ENCODE peak calls at places on chromosomes 7 and 10, in nine cellular contexts. T is AG10803, S is transverse colon, I is astrocyte of the spinal cord, M is body of pancreas, D is dorsolateral prefrontal cortex, C is pancreas, Z is heart right ventricle, F is type B pancreatic cell. J is an unnamed sample.

GRCh38 chr7:80496586-80496985 is 15.3 kb downstream of the GNAT3 start:
- DNase-seq in T (peak), S (no peak), I (peak), M (no peak), D (no peak), C (no peak), Z (no peak), F (no peak), J (no peak)

GRCh38 chr7:140035400-140036223 is 27.1 kb downstream of the PARP12 start:
- DNase-seq in T (peak), S (no peak), I (peak), M (no peak), D (no peak), C (no peak), Z (no peak), F (no peak), J (no peak)

GRCh38 chr7:25095516-25096345 is 29.3 kb downstream of the CYCS start:
- DNase-seq in T (no peak), S (no peak), I (no peak), M (no peak), D (no peak), C (no peak), Z (no peak), F (no peak), J (no peak)

GRCh38 chr7:31690892-31691291 is 3.9 kb downstream of the PPP1R17 start:
- DNase-seq in T (no peak), S (no peak), I (no peak), M (no peak), D (no peak), C (no peak), Z (no peak), F (no peak), J (no peak)

GRCh38 chr7:73703649-73703984 is 15.9 kb downstream of the STX1A start:
- DNase-seq in T (no peak), S (no peak), I (no peak), M (no peak), D (no peak), C (no peak), Z (no peak), F (no peak), J (no peak)

GRCh38 chr7:107966701-107967100 is 36.3 kb downstream of the LAMB1 start:
- DNase-seq in T (peak), S (no peak), I (peak), M (no peak), D (no peak), C (no peak), Z (peak), F (no peak), J (no peak)

GRCh38 chr10:23065549-23065948 is 29.8 kb upstream of the MSRB2 start:
- DNase-seq in T (peak), S (peak), I (peak), M (peak), D (peak), C (peak), Z (peak), F (no peak), J (no peak)

GRCh38 chr7:67551027-67551426 is 554.4 kb downstream of the TYW1 start:
- DNase-seq in T (no peak), S (no peak), I (no peak), M (no peak), D (peak), C (no peak), Z (peak), F (no peak), J (no peak)

GRCh38 chr7:50268223-50268622 is 36.3 kb upstream of the IKZF1 start:
- DNase-seq in T (no peak), S (no peak), I (no peak), M (no peak), D (no peak), C (no peak), Z (no peak), F (no peak), J (no peak)

GRCh38 chr7:101984141-101984879 is 166.9 kb downstream of the CUX1 start:
- DNase-seq in T (no peak), S (peak), I (no peak), M (no peak), D (no peak), C (no peak), Z (no peak), F (no peak), J (no peak)
- TF ChIP-seq CTCF in T (no peak), S (no peak), I (no peak), M (no peak), D (no peak), C (no peak), Z (no peak), F (no peak), J (no peak)

GRCh38 chr10:11270858-11271179 is 253.1 kb downstream of the CELF2 start:
- DNase-seq in T (no peak), S (no peak), I (no peak), M (no peak), D (no peak), C (no peak), Z (no peak), F (no peak), J (no peak)
- TF ChIP-seq CTCF in T (no peak), S (no peak), I (no peak), M (no peak), D (no peak), C (no peak), Z (no peak), F (peak), J (no peak)

GRCh38 chr7:128734777-128735342 is 4.3 kb upstream of the CALU start:
- DNase-seq in T (no peak), S (no peak), I (no peak), M (no peak), D (no peak), C (no peak), Z (no peak), F (no peak), J (no peak)

GRCh38 chr7:128735433-128735832 is 3.7 kb upstream of the CALU start:
- DNase-seq in T (no peak), S (no peak), I (no peak), M (peak), D (no peak), C (no peak), Z (no peak), F (no peak), J (no peak)

GRCh38 chr7:128731184-128731583 is 8.0 kb upstream of the CALU start:
- DNase-seq in T (no peak), S (no peak), I (no peak), M (no peak), D (no peak), C (no peak), Z (no peak), F (no peak), J (no peak)

GRCh38 chr7:128733278-128733645 is 5.9 kb upstream of the CALU start:
- DNase-seq in T (no peak), S (no peak), I (no peak), M (no peak), D (no peak), C (no peak), Z (no peak), F (no peak), J (no peak)

DNA sequence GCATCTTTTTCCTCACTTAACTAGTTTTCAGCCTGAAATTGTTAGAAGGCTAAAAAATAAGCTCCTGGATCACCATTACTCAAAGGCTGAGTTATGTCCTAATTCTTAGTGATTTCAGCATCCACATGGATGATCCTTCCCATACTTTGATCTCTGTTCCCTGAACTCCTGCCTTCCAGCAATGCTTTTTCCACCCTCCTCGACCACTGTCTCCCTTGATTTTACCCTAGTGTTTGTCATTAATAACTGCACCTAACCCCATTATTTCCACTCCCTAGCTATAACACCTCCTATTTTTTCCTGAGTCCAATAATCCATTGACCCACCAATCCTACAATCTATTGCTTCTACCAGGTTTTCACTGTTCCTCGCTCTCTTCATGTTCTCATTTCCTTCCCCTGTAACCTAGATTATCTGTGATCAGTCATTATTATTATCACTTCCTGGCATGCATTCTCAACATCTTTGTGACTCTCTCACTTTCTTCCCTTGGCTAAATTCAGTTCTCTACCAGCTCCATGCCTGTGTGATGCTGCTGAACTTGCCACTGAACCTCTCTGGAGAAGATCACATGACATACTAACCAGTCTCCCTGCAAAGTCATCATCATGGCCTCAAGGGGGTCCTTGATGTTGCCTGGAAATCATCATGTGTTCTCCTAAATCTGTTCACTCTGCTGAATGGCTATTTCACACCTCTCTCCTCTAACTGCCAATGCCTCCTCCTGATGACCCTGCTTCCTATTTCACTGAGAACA is 6.5 kb upstream of the CALU start:
- DNase-seq in T (no peak), S (no peak), I (no peak), M (no peak), D (no peak), C (no peak), Z (no peak), F (no peak), J (no peak)
- TF ChIP-seq CTCF in T (no peak), S (no peak), I (no peak), M (no peak), D (no peak), C (no peak), Z (no peak), F (no peak), J (no peak)

GRCh38 chr7:118418433-118418832 is 193.9 kb downstream of the ANKRD7 start:
- DNase-seq in T (no peak), S (no peak), I (no peak), M (no peak), D (no peak), C (no peak), Z (no peak), F (no peak), J (no peak)

DNA sequence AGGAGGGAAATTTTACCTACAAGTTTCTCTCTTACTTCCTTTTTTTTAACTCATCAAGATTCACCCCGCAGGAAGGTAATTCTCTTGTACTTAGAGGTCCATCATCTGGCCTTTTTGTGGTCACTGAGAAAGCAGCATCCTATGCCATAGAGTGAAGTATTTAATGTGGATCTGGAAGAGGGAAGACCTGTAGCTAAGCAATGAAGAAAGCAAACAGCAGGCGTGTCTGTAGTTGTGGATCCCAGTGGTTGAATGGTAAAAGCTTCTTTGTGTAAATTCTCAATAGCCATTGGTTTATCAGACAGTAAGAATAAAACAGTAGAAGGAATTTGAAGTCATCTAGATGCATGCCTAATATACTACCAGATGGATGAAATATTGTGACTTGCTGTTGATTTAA is 196.4 kb downstream of the ANKRD7 start:
- DNase-seq in T (no peak), S (no peak), I (no peak), M (no peak), D (no peak), C (no peak), Z (no peak), F (no peak), J (no peak)
- TF ChIP-seq CTCF in T (no peak), S (no peak), I (no peak), M (no peak), D (no peak), C (no peak), Z (no peak), F (no peak), J (no peak)

GRCh38 chr10:74871595-74872382 is 45.4 kb downstream of the KAT6B start:
- DNase-seq in T (no peak), S (peak), I (no peak), M (no peak), D (no peak), C (no peak), Z (no peak), F (no peak), J (no peak)

GRCh38 chr10:74873803-74874452 is 47.5 kb downstream of the KAT6B start:
- DNase-seq in T (no peak), S (no peak), I (no peak), M (no peak), D (no peak), C (no peak), Z (no peak), F (no peak), J (no peak)

GRCh38 chr10:74870191-74870590 is 43.8 kb downstream of the KAT6B start:
- DNase-seq in T (no peak), S (no peak), I (no peak), M (no peak), D (no peak), C (no peak), Z (no peak), F (no peak), J (no peak)

GRCh38 chr10:74868392-74868791 is 42.0 kb downstream of the KAT6B start:
- DNase-seq in T (no peak), S (no peak), I (no peak), M (no peak), D (no peak), C (no peak), Z (no peak), F (no peak), J (no peak)

DNA sequence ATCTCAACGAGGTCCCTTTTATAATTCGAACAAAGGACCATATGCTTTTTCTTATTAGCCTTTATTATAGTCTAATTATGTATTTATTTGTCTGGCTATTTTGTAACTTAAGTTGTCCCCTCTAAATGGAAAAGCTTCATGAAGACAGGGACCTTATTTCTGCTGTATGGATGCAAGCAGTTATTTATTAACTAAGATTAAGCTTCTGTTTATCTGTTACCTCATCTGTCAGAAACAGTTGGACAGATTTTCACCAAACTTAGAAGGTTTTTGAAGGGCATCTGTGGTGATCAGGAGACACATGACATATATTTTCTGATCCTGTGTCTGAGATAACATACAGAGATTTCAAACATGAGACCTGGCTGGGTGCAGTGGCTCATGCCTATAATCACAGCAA is 43.2 kb downstream of the KAT6B start:
- DNase-seq in T (no peak), S (no peak), I (no peak), M (no peak), D (no peak), C (no peak), Z (no peak), F (no peak), J (no peak)
- TF ChIP-seq CTCF in T (no peak), S (no peak), I (no peak), M (no peak), D (no peak), C (no peak), Z (no peak), F (no peak), J (no peak)

GRCh38 chr7:97117372-97118188 is at the start of gene SDHAF3:
- DNase-seq in T (peak), S (peak), I (peak), M (peak), D (peak), C (peak), Z (peak), F (peak), J (peak)
- TF ChIP-seq CTCF in T (no peak), S (no peak), I (no peak), M (peak), D (peak), C (no peak), Z (peak), F (peak), J (peak)

GRCh38 chr10:127873901-127874470 is 18.8 kb downstream of the CLRN3 start:
- DNase-seq in T (no peak), S (no peak), I (no peak), M (no peak), D (no peak), C (no peak), Z (no peak), F (no peak), J (no peak)

GRCh38 chr10:127872871-127873600 is 19.7 kb downstream of the CLRN3 start:
- DNase-seq in T (no peak), S (peak), I (no peak), M (peak), D (no peak), C (no peak), Z (no peak), F (peak), J (no peak)

GRCh38 chr10:127875916-127876315 is 16.8 kb downstream of the CLRN3 start:
- DNase-seq in T (no peak), S (no peak), I (no peak), M (no peak), D (no peak), C (no peak), Z (no peak), F (no peak), J (no peak)

GRCh38 chr10:127877116-127877515 is 15.6 kb downstream of the CLRN3 start:
- DNase-seq in T (no peak), S (no peak), I (no peak), M (no peak), D (no peak), C (no peak), Z (no peak), F (no peak), J (no peak)

DNA sequence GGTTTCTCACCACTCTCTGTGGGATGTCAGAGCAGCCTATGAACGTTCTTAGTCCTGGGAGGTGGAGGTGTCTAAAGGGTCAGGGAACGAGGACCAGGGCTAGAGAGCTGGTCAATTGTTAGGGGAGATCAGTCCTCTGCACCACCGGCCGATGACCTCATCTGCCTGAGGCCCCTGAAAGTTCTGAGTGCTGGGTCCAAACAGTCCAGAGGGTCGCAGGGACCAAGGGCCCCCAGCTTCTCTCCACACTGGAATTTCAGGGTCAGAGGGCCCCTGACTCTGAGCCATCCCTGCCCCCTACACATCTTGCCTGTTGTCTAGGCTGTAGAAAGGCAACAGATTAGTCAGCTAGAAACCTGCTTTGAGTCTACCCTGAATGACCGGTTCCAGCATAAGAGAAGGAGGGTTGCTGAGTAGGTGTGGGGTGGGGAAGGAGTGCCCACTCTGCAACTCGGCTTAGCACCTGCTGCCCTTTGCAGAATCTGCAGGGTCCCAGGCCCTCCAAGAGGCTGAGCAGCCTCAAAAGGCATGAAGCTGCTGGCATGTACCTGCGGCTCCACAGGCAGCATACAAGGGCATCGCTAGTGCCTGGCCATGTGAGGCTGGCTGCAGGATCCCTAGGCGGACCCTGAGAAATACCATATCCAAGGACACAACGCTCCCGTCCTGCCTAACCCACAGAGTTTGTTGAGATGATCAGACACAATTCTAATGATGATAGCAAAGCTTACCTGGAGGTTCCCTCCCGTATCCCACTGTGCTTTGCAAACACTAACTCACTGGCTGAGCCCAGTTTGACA is 17.6 kb downstream of the CLRN3 start:
- DNase-seq in T (no peak), S (no peak), I (no peak), M (no peak), D (no peak), C (no peak), Z (no peak), F (peak), J (no peak)
- TF ChIP-seq CTCF in T (no peak), S (no peak), I (no peak), M (no peak), D (no peak), C (no peak), Z (no peak), F (no peak), J (no peak)